ENCODE peak calls at places on chromosome X, in nine cellular contexts. One of them, this sample, is unnamed.

GRCh38 chrX:123920065-123920785 is 41.3 kb upstream of the STAG2 start:
- DNase-seq in hepatocyte: no peak
- DNase-seq in neural crest cell: no peak
- DNase-seq in body of pancreas: no peak
- DNase-seq in ureter: no peak
- DNase-seq in ELR: peak
- DNase-seq in RPMI7951: peak
- DNase-seq in nucleus accumbens: no peak
- DNase-seq in stimulated activated CD4-positive, alpha-beta T cell treated with anti-CD3 and anti-CD28 coated beads, Interleukin-4, amount 100 ng/mL, for 24 hours: no peak
- DNase-seq in this sample: no peak

GRCh38 chrX:40098264-40099045 is 697 bp upstream of the BCOR start:
- DNase-seq in hepatocyte: peak
- DNase-seq in neural crest cell: no peak
- DNase-seq in body of pancreas: peak
- DNase-seq in ureter: no peak
- DNase-seq in ELR: peak
- DNase-seq in RPMI7951: peak
- DNase-seq in nucleus accumbens: peak
- DNase-seq in stimulated activated CD4-positive, alpha-beta T cell treated with anti-CD3 and anti-CD28 coated beads, Interleukin-4, amount 100 ng/mL, for 24 hours: peak
- DNase-seq in this sample: peak

GRCh38 chrX:153304988-153305736 is 16.4 kb downstream of the PNMA6F start:
- DNase-seq in hepatocyte: no peak
- DNase-seq in neural crest cell: no peak
- DNase-seq in body of pancreas: no peak
- DNase-seq in ureter: no peak
- DNase-seq in ELR: no peak
- DNase-seq in RPMI7951: no peak
- DNase-seq in nucleus accumbens: no peak
- DNase-seq in stimulated activated CD4-positive, alpha-beta T cell treated with anti-CD3 and anti-CD28 coated beads, Interleukin-4, amount 100 ng/mL, for 24 hours: no peak
- DNase-seq in this sample: no peak

GRCh38 chrX:46446727-46447378 is 98.4 kb downstream of the ZNF674 start:
- DNase-seq in hepatocyte: peak
- DNase-seq in neural crest cell: peak
- DNase-seq in body of pancreas: peak
- DNase-seq in ureter: peak
- DNase-seq in ELR: peak
- DNase-seq in RPMI7951: peak
- DNase-seq in nucleus accumbens: peak
- DNase-seq in stimulated activated CD4-positive, alpha-beta T cell treated with anti-CD3 and anti-CD28 coated beads, Interleukin-4, amount 100 ng/mL, for 24 hours: peak
- DNase-seq in this sample: peak

GRCh38 chrX:137052641-137053235 is 18.9 kb upstream of the GPR101 start:
- DNase-seq in hepatocyte: no peak
- DNase-seq in neural crest cell: no peak
- DNase-seq in body of pancreas: no peak
- DNase-seq in ureter: no peak
- DNase-seq in ELR: peak
- DNase-seq in RPMI7951: no peak
- DNase-seq in nucleus accumbens: peak
- DNase-seq in stimulated activated CD4-positive, alpha-beta T cell treated with anti-CD3 and anti-CD28 coated beads, Interleukin-4, amount 100 ng/mL, for 24 hours: peak
- DNase-seq in this sample: no peak

GRCh38 chrX:13721819-13722527 is 12.4 kb downstream of the TRAPPC2 start:
- DNase-seq in hepatocyte: peak
- DNase-seq in neural crest cell: no peak
- DNase-seq in body of pancreas: peak
- DNase-seq in ureter: no peak
- DNase-seq in ELR: no peak
- DNase-seq in RPMI7951: no peak
- DNase-seq in nucleus accumbens: no peak
- DNase-seq in stimulated activated CD4-positive, alpha-beta T cell treated with anti-CD3 and anti-CD28 coated beads, Interleukin-4, amount 100 ng/mL, for 24 hours: no peak
- DNase-seq in this sample: no peak

GRCh38 chrX:2710041-2710471 is 19.0 kb downstream of the CD99 start:
- DNase-seq in hepatocyte: peak
- DNase-seq in neural crest cell: no peak
- DNase-seq in body of pancreas: no peak
- DNase-seq in ureter: no peak
- DNase-seq in ELR: peak
- DNase-seq in RPMI7951: peak
- DNase-seq in nucleus accumbens: no peak
- DNase-seq in stimulated activated CD4-positive, alpha-beta T cell treated with anti-CD3 and anti-CD28 coated beads, Interleukin-4, amount 100 ng/mL, for 24 hours: peak
- DNase-seq in this sample: no peak

GRCh38 chrX:47146121-47146935 is 1.3 kb downstream of the RBM10 start:
- DNase-seq in hepatocyte: no peak
- DNase-seq in neural crest cell: no peak
- DNase-seq in body of pancreas: no peak
- DNase-seq in ureter: no peak
- DNase-seq in ELR: no peak
- DNase-seq in RPMI7951: no peak
- DNase-seq in nucleus accumbens: no peak
- DNase-seq in stimulated activated CD4-positive, alpha-beta T cell treated with anti-CD3 and anti-CD28 coated beads, Interleukin-4, amount 100 ng/mL, for 24 hours: no peak
- DNase-seq in this sample: no peak

GRCh38 chrX:21655901-21656586 is 2.1 kb downstream of the KLHL34 start:
- DNase-seq in hepatocyte: no peak
- DNase-seq in neural crest cell: no peak
- DNase-seq in body of pancreas: no peak
- DNase-seq in ureter: no peak
- DNase-seq in ELR: no peak
- DNase-seq in RPMI7951: no peak
- DNase-seq in nucleus accumbens: no peak
- DNase-seq in stimulated activated CD4-positive, alpha-beta T cell treated with anti-CD3 and anti-CD28 coated beads, Interleukin-4, amount 100 ng/mL, for 24 hours: no peak
- DNase-seq in this sample: no peak

GRCh38 chrX:122418758-122419157 is 765.3 kb upstream of the GRIA3 start:
- DNase-seq in hepatocyte: no peak
- DNase-seq in neural crest cell: no peak
- DNase-seq in body of pancreas: no peak
- DNase-seq in ureter: no peak
- DNase-seq in ELR: no peak
- DNase-seq in RPMI7951: no peak
- DNase-seq in nucleus accumbens: no peak
- DNase-seq in stimulated activated CD4-positive, alpha-beta T cell treated with anti-CD3 and anti-CD28 coated beads, Interleukin-4, amount 100 ng/mL, for 24 hours: no peak
- DNase-seq in this sample: no peak

GRCh38 chrX:1582686-1583437 is 8.5 kb upstream of the AKAP17A start:
- DNase-seq in hepatocyte: no peak
- DNase-seq in neural crest cell: no peak
- DNase-seq in body of pancreas: no peak
- DNase-seq in ureter: peak
- DNase-seq in ELR: peak
- DNase-seq in RPMI7951: peak
- DNase-seq in nucleus accumbens: no peak
- DNase-seq in stimulated activated CD4-positive, alpha-beta T cell treated with anti-CD3 and anti-CD28 coated beads, Interleukin-4, amount 100 ng/mL, for 24 hours: peak
- DNase-seq in this sample: peak

GRCh38 chrX:103540145-103540544 is 20.9 kb upstream of the RAB40A start:
- DNase-seq in hepatocyte: peak
- DNase-seq in neural crest cell: no peak
- DNase-seq in body of pancreas: no peak
- DNase-seq in ureter: no peak
- DNase-seq in ELR: peak
- DNase-seq in RPMI7951: peak
- DNase-seq in nucleus accumbens: no peak
- DNase-seq in stimulated activated CD4-positive, alpha-beta T cell treated with anti-CD3 and anti-CD28 coated beads, Interleukin-4, amount 100 ng/mL, for 24 hours: no peak
- DNase-seq in this sample: no peak

GRCh38 chrX:81377329-81377728 is 175.4 kb downstream of the SH3BGRL start:
- DNase-seq in hepatocyte: peak
- DNase-seq in neural crest cell: no peak
- DNase-seq in body of pancreas: no peak
- DNase-seq in ureter: no peak
- DNase-seq in ELR: peak
- DNase-seq in RPMI7951: peak
- DNase-seq in nucleus accumbens: no peak
- DNase-seq in stimulated activated CD4-positive, alpha-beta T cell treated with anti-CD3 and anti-CD28 coated beads, Interleukin-4, amount 100 ng/mL, for 24 hours: no peak
- DNase-seq in this sample: peak

GRCh38 chrX:31301941-31302340 is 230.1 kb upstream of the FTHL17 start:
- DNase-seq in hepatocyte: no peak
- DNase-seq in neural crest cell: no peak
- DNase-seq in body of pancreas: no peak
- DNase-seq in ureter: no peak
- DNase-seq in ELR: no peak
- DNase-seq in RPMI7951: no peak
- DNase-seq in nucleus accumbens: no peak
- DNase-seq in stimulated activated CD4-positive, alpha-beta T cell treated with anti-CD3 and anti-CD28 coated beads, Interleukin-4, amount 100 ng/mL, for 24 hours: no peak
- DNase-seq in this sample: no peak

GRCh38 chrX:136196691-136197155 is 49.4 kb downstream of the FHL1 start:
- DNase-seq in hepatocyte: no peak
- DNase-seq in neural crest cell: no peak
- DNase-seq in body of pancreas: no peak
- DNase-seq in ureter: no peak
- DNase-seq in ELR: no peak
- DNase-seq in RPMI7951: no peak
- DNase-seq in nucleus accumbens: no peak
- DNase-seq in stimulated activated CD4-positive, alpha-beta T cell treated with anti-CD3 and anti-CD28 coated beads, Interleukin-4, amount 100 ng/mL, for 24 hours: no peak
- DNase-seq in this sample: no peak

GRCh38 chrX:6777211-6778002 is 242.5 kb upstream of the VCX3A start:
- DNase-seq in hepatocyte: no peak
- DNase-seq in neural crest cell: no peak
- DNase-seq in body of pancreas: no peak
- DNase-seq in ureter: no peak
- DNase-seq in ELR: no peak
- DNase-seq in RPMI7951: no peak
- DNase-seq in nucleus accumbens: no peak
- DNase-seq in stimulated activated CD4-positive, alpha-beta T cell treated with anti-CD3 and anti-CD28 coated beads, Interleukin-4, amount 100 ng/mL, for 24 hours: no peak
- DNase-seq in this sample: no peak

GRCh38 chrX:2370436-2370835 is 130.3 kb downstream of the DHRSX start:
- DNase-seq in hepatocyte: no peak
- DNase-seq in neural crest cell: no peak
- DNase-seq in body of pancreas: no peak
- DNase-seq in ureter: no peak
- DNase-seq in ELR: peak
- DNase-seq in RPMI7951: no peak
- DNase-seq in nucleus accumbens: no peak
- DNase-seq in stimulated activated CD4-positive, alpha-beta T cell treated with anti-CD3 and anti-CD28 coated beads, Interleukin-4, amount 100 ng/mL, for 24 hours: no peak
- DNase-seq in this sample: no peak

GRCh38 chrX:154352012-154352401 is 22.4 kb downstream of the FLNA start:
- DNase-seq in hepatocyte: no peak
- DNase-seq in neural crest cell: no peak
- DNase-seq in body of pancreas: no peak
- DNase-seq in ureter: no peak
- DNase-seq in ELR: no peak
- DNase-seq in RPMI7951: no peak
- DNase-seq in nucleus accumbens: no peak
- DNase-seq in stimulated activated CD4-positive, alpha-beta T cell treated with anti-CD3 and anti-CD28 coated beads, Interleukin-4, amount 100 ng/mL, for 24 hours: no peak
- DNase-seq in this sample: no peak

GRCh38 chrX:38803609-38804480 is 2.6 kb downstream of the MID1IP1 start:
- DNase-seq in hepatocyte: peak
- DNase-seq in neural crest cell: peak
- DNase-seq in body of pancreas: peak
- DNase-seq in ureter: peak
- DNase-seq in ELR: peak
- DNase-seq in RPMI7951: peak
- DNase-seq in nucleus accumbens: peak
- DNase-seq in stimulated activated CD4-positive, alpha-beta T cell treated with anti-CD3 and anti-CD28 coated beads, Interleukin-4, amount 100 ng/mL, for 24 hours: peak
- DNase-seq in this sample: peak

GRCh38 chrX:119236599-119237525 is 777 bp downstream of the PGRMC1 start:
- DNase-seq in hepatocyte: peak
- DNase-seq in neural crest cell: no peak
- DNase-seq in body of pancreas: peak
- DNase-seq in ureter: peak
- DNase-seq in ELR: peak
- DNase-seq in RPMI7951: peak
- DNase-seq in nucleus accumbens: peak
- DNase-seq in stimulated activated CD4-positive, alpha-beta T cell treated with anti-CD3 and anti-CD28 coated beads, Interleukin-4, amount 100 ng/mL, for 24 hours: peak
- DNase-seq in this sample: peak

GRCh38 chrX:41265615-41266014 is 68.3 kb upstream of the DDX3X start:
- DNase-seq in hepatocyte: no peak
- DNase-seq in neural crest cell: no peak
- DNase-seq in body of pancreas: no peak
- DNase-seq in ureter: no peak
- DNase-seq in ELR: no peak
- DNase-seq in RPMI7951: peak
- DNase-seq in nucleus accumbens: peak
- DNase-seq in stimulated activated CD4-positive, alpha-beta T cell treated with anti-CD3 and anti-CD28 coated beads, Interleukin-4, amount 100 ng/mL, for 24 hours: peak
- DNase-seq in this sample: no peak

GRCh38 chrX:110558406-110558805 is 199.8 kb downstream of the RTL9 start:
- DNase-seq in hepatocyte: no peak
- DNase-seq in neural crest cell: no peak
- DNase-seq in body of pancreas: no peak
- DNase-seq in ureter: no peak
- DNase-seq in ELR: no peak
- DNase-seq in RPMI7951: no peak
- DNase-seq in nucleus accumbens: no peak
- DNase-seq in stimulated activated CD4-positive, alpha-beta T cell treated with anti-CD3 and anti-CD28 coated beads, Interleukin-4, amount 100 ng/mL, for 24 hours: no peak
- DNase-seq in this sample: no peak

GRCh38 chrX:22650691-22651090 is 349.1 kb upstream of the DDX53 start:
- DNase-seq in hepatocyte: no peak
- DNase-seq in neural crest cell: no peak
- DNase-seq in body of pancreas: no peak
- DNase-seq in ureter: no peak
- DNase-seq in ELR: no peak
- DNase-seq in RPMI7951: no peak
- DNase-seq in nucleus accumbens: no peak
- DNase-seq in stimulated activated CD4-positive, alpha-beta T cell treated with anti-CD3 and anti-CD28 coated beads, Interleukin-4, amount 100 ng/mL, for 24 hours: no peak
- DNase-seq in this sample: no peak

GRCh38 chrX:11591712-11592351 is 73.9 kb downstream of the ARHGAP6 start:
- DNase-seq in hepatocyte: no peak
- DNase-seq in neural crest cell: no peak
- DNase-seq in body of pancreas: no peak
- DNase-seq in ureter: no peak
- DNase-seq in ELR: peak
- DNase-seq in RPMI7951: no peak
- DNase-seq in nucleus accumbens: no peak
- DNase-seq in stimulated activated CD4-positive, alpha-beta T cell treated with anti-CD3 and anti-CD28 coated beads, Interleukin-4, amount 100 ng/mL, for 24 hours: no peak
- DNase-seq in this sample: no peak

GRCh38 chrX:17818729-17819128 is 42.4 kb downstream of the RAI2 start:
- DNase-seq in hepatocyte: no peak
- DNase-seq in neural crest cell: no peak
- DNase-seq in body of pancreas: no peak
- DNase-seq in ureter: no peak
- DNase-seq in ELR: no peak
- DNase-seq in RPMI7951: no peak
- DNase-seq in nucleus accumbens: no peak
- DNase-seq in stimulated activated CD4-positive, alpha-beta T cell treated with anti-CD3 and anti-CD28 coated beads, Interleukin-4, amount 100 ng/mL, for 24 hours: no peak
- DNase-seq in this sample: no peak

GRCh38 chrX:53288173-53288572 is 6.8 kb upstream of the IQSEC2 start:
- DNase-seq in hepatocyte: no peak
- DNase-seq in neural crest cell: peak
- DNase-seq in body of pancreas: peak
- DNase-seq in ureter: no peak
- DNase-seq in ELR: no peak
- DNase-seq in RPMI7951: peak
- DNase-seq in nucleus accumbens: peak
- DNase-seq in stimulated activated CD4-positive, alpha-beta T cell treated with anti-CD3 and anti-CD28 coated beads, Interleukin-4, amount 100 ng/mL, for 24 hours: no peak
- DNase-seq in this sample: no peak

GRCh38 chrX:135437867-135438733 is 16.4 kb downstream of the SMIM10L2A start:
- DNase-seq in hepatocyte: no peak
- DNase-seq in neural crest cell: no peak
- DNase-seq in body of pancreas: peak
- DNase-seq in ureter: no peak
- DNase-seq in ELR: no peak
- DNase-seq in RPMI7951: no peak
- DNase-seq in nucleus accumbens: no peak
- DNase-seq in stimulated activated CD4-positive, alpha-beta T cell treated with anti-CD3 and anti-CD28 coated beads, Interleukin-4, amount 100 ng/mL, for 24 hours: no peak
- DNase-seq in this sample: peak

GRCh38 chrX:20863649-20864048 is 510.6 kb upstream of the CNKSR2 start:
- DNase-seq in hepatocyte: no peak
- DNase-seq in neural crest cell: no peak
- DNase-seq in body of pancreas: no peak
- DNase-seq in ureter: no peak
- DNase-seq in ELR: no peak
- DNase-seq in RPMI7951: no peak
- DNase-seq in nucleus accumbens: no peak
- DNase-seq in stimulated activated CD4-positive, alpha-beta T cell treated with anti-CD3 and anti-CD28 coated beads, Interleukin-4, amount 100 ng/mL, for 24 hours: no peak
- DNase-seq in this sample: no peak

GRCh38 chrX:2417205-2417604 is 83.6 kb downstream of the DHRSX start:
- DNase-seq in hepatocyte: no peak
- DNase-seq in neural crest cell: no peak
- DNase-seq in body of pancreas: no peak
- DNase-seq in ureter: no peak
- DNase-seq in ELR: no peak
- DNase-seq in RPMI7951: no peak
- DNase-seq in nucleus accumbens: no peak
- DNase-seq in stimulated activated CD4-positive, alpha-beta T cell treated with anti-CD3 and anti-CD28 coated beads, Interleukin-4, amount 100 ng/mL, for 24 hours: no peak
- DNase-seq in this sample: no peak

GRCh38 chrX:53435997-53436396 is 1.8 kb upstream of the HSD17B10 start:
- DNase-seq in hepatocyte: peak
- DNase-seq in neural crest cell: peak
- DNase-seq in body of pancreas: peak
- DNase-seq in ureter: peak
- DNase-seq in ELR: peak
- DNase-seq in RPMI7951: peak
- DNase-seq in nucleus accumbens: peak
- DNase-seq in stimulated activated CD4-positive, alpha-beta T cell treated with anti-CD3 and anti-CD28 coated beads, Interleukin-4, amount 100 ng/mL, for 24 hours: peak
- DNase-seq in this sample: peak

GRCh38 chrX:44157858-44158257 is 184.7 kb upstream of the NDP start:
- DNase-seq in hepatocyte: no peak
- DNase-seq in neural crest cell: no peak
- DNase-seq in body of pancreas: no peak
- DNase-seq in ureter: no peak
- DNase-seq in ELR: no peak
- DNase-seq in RPMI7951: peak
- DNase-seq in nucleus accumbens: no peak
- DNase-seq in stimulated activated CD4-positive, alpha-beta T cell treated with anti-CD3 and anti-CD28 coated beads, Interleukin-4, amount 100 ng/mL, for 24 hours: no peak
- DNase-seq in this sample: no peak